ENCODE peak calls at places on chromosomes 3 and 15, in nine cellular contexts. E is endothelial cell of umbilical vein, O is IMR-90, W is stomach, N is heart left ventricle, Y is cardiac muscle cell, I is lung, U is left ventricle myocardium inferior, Q is OCI-LY7. B is an unnamed sample.

GRCh38 chr3:114272271-114272670 is 21.6 kb upstream of the TIGIT start:
- DNase-seq in E (no peak), O (no peak), W (no peak), N (no peak), Y (no peak), I (no peak), U (no peak), Q (no peak), B (no peak)

GRCh38 chr3:115989927-115990326 is 366.6 kb downstream of the GAP43 start:
- DNase-seq in E (no peak), O (peak; percentile 90), W (no peak), N (no peak), Y (no peak), I (no peak), U (no peak), Q (no peak), B (no peak)

GRCh38 chr3:168248383-168249047 is 152.8 kb upstream of the GOLIM4 start:
- DNase-seq in E (peak; percentile 16), O (peak; percentile 47), W (peak; percentile 29), N (peak; percentile 6), Y (peak; percentile 79), I (no peak), U (no peak), Q (no peak), B (no peak)

GRCh38 chr3:123522666-123523412 is 62.0 kb downstream of the HACD2 start:
- DNase-seq in E (peak; percentile 10), O (no peak), W (no peak), N (no peak), Y (no peak), I (no peak), U (peak; percentile 31), Q (no peak), B (no peak)

GRCh38 chr15:59764775-59765174 is 75.7 kb upstream of the BNIP2 start:
- DNase-seq in E (no peak), O (no peak), W (no peak), N (no peak), Y (no peak), I (no peak), U (no peak), Q (no peak), B (no peak)

GRCh38 chr3:160804762-160805161 is 48.7 kb downstream of the PPM1L start:
- DNase-seq in E (no peak), O (no peak), W (peak; percentile 68), N (peak; percentile 65), Y (peak; percentile 24), I (no peak), U (peak; percentile 48), Q (no peak), B (no peak)

GRCh38 chr3:147919496-147919895 is 510.3 kb downstream of the ZIC1 start:
- DNase-seq in E (no peak), O (no peak), W (no peak), N (no peak), Y (no peak), I (no peak), U (no peak), Q (no peak), B (no peak)

GRCh38 chr3:107978116-107979057 is 112.4 kb downstream of the CD47 start:
- DNase-seq in E (no peak), O (no peak), W (no peak), N (no peak), Y (no peak), I (no peak), U (no peak), Q (no peak), B (peak; percentile 33)

GRCh38 chr3:31747785-31748184 is 215.1 kb downstream of the STT3B start:
- DNase-seq in E (no peak), O (no peak), W (no peak), N (no peak), Y (no peak), I (no peak), U (no peak), Q (no peak), B (no peak)
- H3K9me3 ChIP-seq in E (no peaks in the 10 kb centered on the region), O (no peaks in the 10 kb centered on the region), W (no peaks in the 10 kb centered on the region), N (no peaks in the 10 kb centered on the region), Y (no peaks in the 10 kb centered on the region), I (no peaks in the 10 kb centered on the region), U (no peaks in the 10 kb centered on the region), Q (no peaks in the 10 kb centered on the region), B (no peaks in the 10 kb centered on the region)

DNA sequence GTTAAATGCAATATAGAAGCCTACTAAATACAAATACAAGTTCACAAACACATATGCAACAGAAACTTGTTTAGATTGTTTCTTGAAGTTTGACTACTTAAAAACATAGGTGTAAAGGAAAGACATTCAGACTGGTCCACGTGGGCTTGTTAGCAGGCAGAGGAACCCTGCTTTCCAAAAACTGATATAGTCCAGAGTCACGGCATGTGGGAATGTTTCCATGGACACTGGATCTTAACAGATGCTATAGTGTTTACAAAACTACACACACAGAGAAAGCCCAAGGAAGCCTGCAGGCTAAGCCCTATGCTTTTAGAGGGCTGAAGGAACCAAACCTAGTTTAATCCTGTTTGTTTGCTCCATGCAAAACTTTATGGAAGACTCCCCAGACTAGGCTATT is 45.2 kb upstream of the LRRC58 start:
- DNase-seq in E (no peak), O (no peak), W (no peak), N (no peak), Y (no peak), I (no peak), U (no peak), Q (no peak), B (no peak)
- H3K36me3 ChIP-seq in E (peaks cover 27% of the 10 kb centered on the region), O (peaks cover 45% of the 10 kb centered on the region), W (peaks cover 48% of the 10 kb centered on the region), N (peaks cover 41% of the 10 kb centered on the region), Y (peaks cover 33% of the 10 kb centered on the region), I (peaks cover 53% of the 10 kb centered on the region), U (peaks cover 60% of the 10 kb centered on the region), Q (no peaks in the 10 kb centered on the region), B (no peaks in the 10 kb centered on the region)

GRCh38 chr3:58054652-58055051 is 46.4 kb downstream of the FLNB start:
- DNase-seq in E (no peak), O (no peak), W (no peak), N (no peak), Y (no peak), I (no peak), U (no peak), Q (no peak), B (no peak)

GRCh38 chr3:58058654-58059263 is 50.5 kb downstream of the FLNB start:
- DNase-seq in E (no peak), O (peak; percentile 87), W (no peak), N (no peak), Y (no peak), I (no peak), U (no peak), Q (no peak), B (no peak)

GRCh38 chr3:58052373-58053273 is 44.4 kb downstream of the FLNB start:
- DNase-seq in E (peak; percentile 98), O (peak; percentile 99), W (peak; percentile 78), N (peak; percentile 69), Y (no peak), I (peak; percentile 75), U (peak; percentile 77), Q (no peak), B (no peak)

GRCh38 chr3:58051196-58051595 is 43.0 kb downstream of the FLNB start:
- DNase-seq in E (no peak), O (peak; percentile 87), W (no peak), N (no peak), Y (no peak), I (peak; percentile 71), U (no peak), Q (no peak), B (no peak)

DNA sequence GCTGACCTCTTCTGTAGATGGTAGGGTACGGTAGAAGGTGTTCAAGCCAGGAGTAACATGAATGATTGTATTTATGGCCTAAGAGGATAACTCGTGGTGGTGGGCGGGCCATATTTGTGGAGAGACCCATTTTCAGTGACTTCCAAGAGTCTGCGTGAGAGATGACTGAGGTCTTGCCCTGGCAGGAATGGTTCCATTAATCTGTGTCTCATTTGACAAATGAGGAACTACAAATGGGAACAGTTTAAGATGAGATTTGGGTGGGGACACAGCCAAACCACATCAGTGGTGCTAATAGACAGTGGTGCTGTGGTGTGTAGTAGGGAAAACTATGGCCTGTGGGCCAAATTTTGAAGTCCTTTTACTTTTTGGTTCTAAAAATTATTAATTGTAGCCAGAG is 47.1 kb downstream of the FLNB start:
- DNase-seq in E (no peak), O (no peak), W (no peak), N (no peak), Y (no peak), I (no peak), U (no peak), Q (no peak), B (no peak)
- H3K4me1 ChIP-seq in E (peaks cover 68% of the 10 kb centered on the region), O (peaks cover 38% of the 10 kb centered on the region), W (peaks cover 36% of the 10 kb centered on the region), N (no peaks in the 10 kb centered on the region), Y (peaks cover 6% of the 10 kb centered on the region), I (peaks cover 16% of the 10 kb centered on the region), U (peaks cover 72% of the 10 kb centered on the region), Q (no peaks in the 10 kb centered on the region), B (no peaks in the 10 kb centered on the region)

GRCh38 chr3:6216135-6216792 is 644.7 kb upstream of the GRM7 start:
- DNase-seq in E (no peak), O (no peak), W (no peak), N (no peak), Y (no peak), I (no peak), U (no peak), Q (no peak), B (no peak)
- H3K9me3 ChIP-seq in E (peaks cover 6% of the 10 kb centered on the region), O (no peaks in the 10 kb centered on the region), W (no peaks in the 10 kb centered on the region), N (no peaks in the 10 kb centered on the region), Y (no peaks in the 10 kb centered on the region), I (no peaks in the 10 kb centered on the region), U (no peaks in the 10 kb centered on the region), Q (no peaks in the 10 kb centered on the region), B (no peaks in the 10 kb centered on the region)

GRCh38 chr3:62722344-62722743 is 152.9 kb downstream of the CADPS start:
- DNase-seq in E (no peak), O (no peak), W (no peak), N (no peak), Y (no peak), I (no peak), U (no peak), Q (peak; percentile 65), B (no peak)
- H3K36me3 ChIP-seq in E (no peaks in the 10 kb centered on the region), O (no peaks in the 10 kb centered on the region), W (no peaks in the 10 kb centered on the region), N (no peaks in the 10 kb centered on the region), Y (no peaks in the 10 kb centered on the region), I (no peaks in the 10 kb centered on the region), U (no peaks in the 10 kb centered on the region), Q (no peaks in the 10 kb centered on the region), B (no peaks in the 10 kb centered on the region)

DNA sequence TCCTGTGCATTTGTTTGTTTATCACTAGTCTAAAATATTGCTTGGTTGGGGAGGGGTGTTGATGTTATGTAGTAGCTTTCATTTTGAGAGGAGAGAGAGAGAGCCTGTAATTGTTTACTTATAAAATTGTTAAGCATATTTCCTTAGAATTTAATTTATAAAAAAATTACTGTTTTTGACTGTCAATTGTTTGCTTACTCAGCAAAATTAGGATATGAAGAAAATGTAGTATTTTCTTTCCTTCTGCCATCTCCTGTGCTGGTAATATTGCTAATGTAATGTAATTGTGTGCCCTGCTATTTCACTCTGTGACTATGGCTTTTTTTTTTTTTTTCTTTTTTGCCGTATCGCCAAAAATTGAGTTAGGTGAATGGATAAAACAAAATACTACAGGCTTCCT is 3.5 kb downstream of the U2SURP start:
- DNase-seq in E (no peak), O (no peak), W (no peak), N (no peak), Y (no peak), I (no peak), U (no peak), Q (no peak), B (no peak)
- H3K4me1 ChIP-seq in E (peaks cover 16% of the 10 kb centered on the region), O (no peaks in the 10 kb centered on the region), W (peaks cover 48% of the 10 kb centered on the region), N (peaks cover 6% of the 10 kb centered on the region), Y (peaks cover 4% of the 10 kb centered on the region), I (peaks cover 1% of the 10 kb centered on the region), U (peaks cover 83% of the 10 kb centered on the region), Q (peaks cover 37% of the 10 kb centered on the region), B (peaks cover 20% of the 10 kb centered on the region)